ENCODE peak calls at places on chromosomes 12 and 14, in four cellular contexts. N is pancreas, K is brain microvascular endothelial cell, I is OCI-LY7. C is an unnamed sample.

GRCh38 chr14:39430762-39431415 is 1.3 kb downstream of the FBXO33 start:
- DNase-seq in N (no peak), K (peak), I (peak), C (no peak)

GRCh38 chr14:104280902-104281767 is 142.7 kb downstream of the KIF26A start:
- DNase-seq in N (no peak), K (no peak), I (no peak), C (no peak)

GRCh38 chr12:106582661-106583577 is at the start of gene RFX4:
- DNase-seq in N (no peak), K (no peak), I (no peak), C (no peak)

GRCh38 chr12:132173135-132174014 is 29.1 kb downstream of the NOC4L start:
- DNase-seq in N (no peak), K (no peak), I (no peak), C (no peak)

GRCh38 chr12:76091245-76091757 is 6.8 kb upstream of the NAP1L1 start:
- DNase-seq in N (no peak), K (no peak), I (no peak), C (no peak)

GRCh38 chr14:35043046-35043445 is 3.0 kb upstream of the FAM177A1 start:
- DNase-seq in N (no peak), K (no peak), I (no peak), C (no peak)

GRCh38 chr14:100150932-100151587 is 8.4 kb downstream of the DEGS2 start:
- DNase-seq in N (no peak), K (no peak), I (no peak), C (no peak)

GRCh38 chr14:81437226-81437625 is 37.1 kb upstream of the STON2 start:
- DNase-seq in N (no peak), K (no peak), I (no peak), C (no peak)

GRCh38 chr14:105144666-105145380 is 23.8 kb downstream of the JAG2 start:
- DNase-seq in N (no peak), K (no peak), I (no peak), C (no peak)

GRCh38 chr12:111842556-111843396 is 748 bp downstream of the MAPKAPK5 start:
- DNase-seq in N (peak), K (no peak), I (no peak), C (no peak)

GRCh38 chr12:13075114-13075471 is 28.4 kb downstream of the GSG1 start:
- DNase-seq in N (no peak), K (peak), I (no peak), C (no peak)

GRCh38 chr12:68943848-68944247 is 10.9 kb upstream of the CPM start:
- DNase-seq in N (no peak), K (no peak), I (no peak), C (no peak)

GRCh38 chr12:25792031-25792430 is 166.5 kb upstream of the RASSF8 start:
- DNase-seq in N (no peak), K (no peak), I (no peak), C (no peak)

GRCh38 chr14:24095196-24096068 is 1.3 kb downstream of the PCK2 start:
- DNase-seq in N (no peak), K (no peak), I (peak), C (no peak)

GRCh38 chr14:101823511-101824120 is 62.1 kb downstream of the PPP2R5C start:
- DNase-seq in N (no peak), K (no peak), I (peak), C (no peak)
- H3K4me3 ChIP-seq in N (no peak), K (no peak), I (peak), C (no peak)

GRCh38 chr12:90987520-90987919 is 17.3 kb downstream of the EPYC start:
- DNase-seq in N (no peak), K (no peak), I (no peak), C (no peak)
- TF ChIP-seq CTCF in N (no peak), K (peak), I (peak), C (no peak)

DNA sequence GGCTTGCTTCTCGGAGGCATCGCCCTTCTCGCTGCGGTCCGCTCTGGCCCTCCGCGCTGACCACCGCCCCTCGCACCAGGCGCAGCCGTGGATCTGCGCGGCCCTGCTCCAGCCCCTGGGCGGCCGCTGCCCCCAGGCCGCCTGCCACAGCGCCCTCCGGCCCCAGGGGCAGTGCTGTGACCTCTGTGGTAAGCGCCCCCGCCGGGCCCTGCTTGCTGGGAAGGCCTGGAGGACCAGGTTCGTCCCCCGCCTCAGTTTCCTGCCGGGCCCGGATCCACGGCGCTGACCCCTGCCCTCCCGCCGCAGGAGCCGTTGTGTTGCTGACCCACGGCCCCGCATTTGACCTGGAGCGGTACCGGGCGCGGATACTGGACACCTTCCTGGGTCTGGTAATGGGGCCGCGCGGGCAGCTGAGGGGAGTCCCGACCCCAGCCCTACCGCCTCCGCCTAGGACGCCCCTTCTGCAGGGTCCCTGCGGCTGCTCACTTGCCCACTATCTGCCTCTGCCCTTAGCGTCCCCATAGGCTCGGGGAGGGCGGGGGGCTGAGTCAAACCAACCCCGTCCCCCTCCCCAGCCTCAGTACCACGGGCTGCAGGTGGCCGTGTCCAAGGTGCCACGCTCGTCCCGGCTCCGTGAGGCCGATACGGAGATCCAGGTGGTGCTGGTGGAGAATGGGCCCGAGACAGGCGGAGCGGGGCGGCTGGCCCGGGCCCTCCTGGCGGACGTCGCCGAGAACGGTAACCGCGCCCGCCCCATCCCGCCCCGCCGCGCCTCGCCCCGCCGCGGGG is 7.1 kb downstream of the AMN start:
- DNase-seq in N (no peak), K (no peak), I (no peak), C (no peak)
- H3K4me3 ChIP-seq in N (peak), K (no peak), I (no peak), C (no peak)

DNA sequence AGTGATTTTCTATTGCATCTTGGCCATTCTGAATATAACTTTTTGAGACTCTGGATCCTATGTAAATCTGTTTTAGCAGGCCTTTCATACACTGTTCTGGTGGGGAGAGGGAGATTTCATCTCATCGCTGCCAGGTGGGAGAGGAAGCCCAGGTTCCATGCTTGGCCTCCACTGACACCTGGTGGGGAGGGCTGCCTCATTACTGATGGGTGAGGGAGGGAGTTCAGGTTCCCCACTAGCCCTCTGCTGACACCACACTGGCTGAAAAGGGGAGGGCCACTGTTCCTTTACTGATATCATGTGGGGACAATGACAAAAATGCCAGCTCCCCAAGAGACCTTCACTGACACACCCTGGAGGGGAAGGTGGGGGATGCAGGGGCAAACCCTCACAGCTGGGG is 2.4 kb upstream of the GALNT8 start:
- DNase-seq in N (no peak), K (no peak), I (peak), C (no peak)
- TF ChIP-seq CTCF in N (no peak), K (no peak), I (peak), C (no peak)

DNA sequence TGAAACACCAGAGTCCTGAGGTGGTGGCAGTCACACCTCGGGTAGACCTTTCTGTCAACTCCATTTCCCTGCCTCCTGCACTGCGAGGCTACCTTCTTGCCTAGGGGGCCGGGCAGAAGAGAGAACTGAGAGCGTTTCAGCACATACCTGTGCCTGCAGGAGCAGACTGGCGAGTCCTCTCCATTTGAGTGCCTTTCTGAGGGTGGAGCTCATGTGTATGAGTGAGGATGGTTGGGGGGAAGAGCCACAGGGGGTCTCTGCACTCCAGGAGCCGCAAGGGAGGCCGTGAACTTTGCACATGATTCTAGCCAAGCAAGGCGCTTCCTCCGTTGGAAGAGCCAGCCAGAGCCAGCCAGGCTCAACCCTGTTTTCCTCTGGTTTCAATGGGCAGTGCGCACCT is 31.0 kb upstream of the CCND2 start:
- DNase-seq in N (no peak), K (no peak), I (no peak), C (no peak)
- H3K4me3 ChIP-seq in N (no peak), K (no peak), I (no peak), C (no peak)

GRCh38 chr14:94483729-94484275 is 7.8 kb upstream of the SERPINA9 start:
- DNase-seq in N (no peak), K (peak), I (no peak), C (no peak)
- TF ChIP-seq CTCF in N (no peak), K (no peak), I (no peak), C (no peak)

C was measured in AG04450.